ENCODE peak calls at places on chromosomes 4 and X, in nine cellular contexts. L, D, E, O, V, I, G, R and W are unnamed samples.

GRCh38 chr4:176238157-176238608 is 30.8 kb downstream of the ASB5 start:
- DNase-seq in O (no peak), I (no peak), D (no peak), E (peak; percentile 60), V (no peak), G (no peak), R (peak; percentile 7), L (no peak), W (no peak)

GRCh38 chrX:150486011-150486410 is 82.4 kb upstream of the MTM1 start:
- DNase-seq in R (peak; percentile 48), E (peak; percentile 47), G (no peak), V (peak; percentile 61), O (peak; percentile 24), I (peak; percentile 20), D (peak; percentile 58), L (peak; percentile 14), W (no peak)

GRCh38 chr4:137648531-137648930 is 116.2 kb upstream of the PCDH18 start:
- DNase-seq in O (no peak), E (no peak), D (no peak), V (no peak), L (no peak), I (no peak), R (no peak), G (no peak), W (no peak)

GRCh38 chr4:112853662-112854256 is 195.7 kb upstream of the ANK2 start:
- DNase-seq in D (peak; percentile 2), I (no peak), V (no peak), R (no peak), E (no peak), L (no peak), G (no peak), O (no peak), W (no peak)

GRCh38 chr4:184406915-184407314 is 67.4 kb downstream of the IRF2 start:
- DNase-seq in D (no peak), O (no peak), G (no peak), E (no peak), I (no peak), R (no peak), L (no peak), V (no peak), W (no peak)

GRCh38 chrX:13051529-13052172 is 7.2 kb upstream of the FAM9C start:
- DNase-seq in L (no peak), G (no peak), E (no peak), I (peak; percentile 53), D (no peak), O (no peak), V (no peak), R (no peak), W (no peak)

GRCh38 chr4:182898479-182898799 is 18.7 kb downstream of the DCTD start:
- DNase-seq in V (no peak), L (no peak), O (no peak), R (no peak), G (no peak), D (no peak), I (no peak), E (no peak), W (no peak)

GRCh38 chrX:40260123-40260751 is 162.5 kb upstream of the BCOR start:
- DNase-seq in E (peak; percentile 8), V (no peak), D (peak; percentile 61), O (no peak), G (no peak), R (no peak), L (no peak), I (no peak), W (no peak)

GRCh38 chrX:50167366-50167765 is 33.4 kb downstream of the AKAP4 start:
- DNase-seq in I (no peak), G (no peak), R (no peak), L (no peak), O (no peak), V (no peak), D (no peak), E (no peak), W (no peak)

GRCh38 chrX:105458846-105459245 is 238.4 kb upstream of the TEX13A start:
- DNase-seq in L (no peak), I (no peak), E (no peak), G (no peak), D (no peak), O (no peak), V (no peak), R (no peak), W (no peak)

GRCh38 chrX:13212191-13212651 is 107.6 kb downstream of the ATXN3L start:
- DNase-seq in O (no peak), V (no peak), D (peak; percentile 5), I (no peak), E (no peak), R (no peak), G (no peak), L (no peak), W (no peak)

GRCh38 chr4:123939621-123940020 is 543.0 kb downstream of the SPRY1 start:
- DNase-seq in V (peak; percentile 75), D (no peak), G (no peak), O (peak; percentile 13), L (no peak), E (peak; percentile 80), R (no peak), I (no peak), W (no peak)

GRCh38 chrX:56505866-56506265 is 57.6 kb upstream of the UBQLN2 start:
- DNase-seq in O (no peak), G (no peak), V (peak; percentile 6), R (no peak), E (no peak), L (no peak), I (no peak), D (no peak), W (no peak)

GRCh38 chrX:39577976-39578962 is 519.5 kb downstream of the BCOR start:
- DNase-seq in D (peak; percentile 2), R (no peak), E (no peak), I (peak; percentile 64), G (peak; percentile 58), O (no peak), L (peak; percentile 36), V (no peak), W (no peak)

GRCh38 chr4:185559913-185560281 is 24.6 kb upstream of the PDLIM3 start:
- DNase-seq in I (no peak), L (no peak), O (no peak), R (peak; percentile 61), D (no peak), G (no peak), V (peak; percentile 96), E (peak; percentile 23), W (peak; percentile 83)

GRCh38 chr4:37389967-37390580 is 145.5 kb downstream of the NWD2 start:
- DNase-seq in R (peak; percentile 50), D (peak; percentile 78), G (no peak), L (no peak), I (peak; percentile 11), E (peak; percentile 45), V (peak; percentile 67), O (peak; percentile 48), W (no peak)

GRCh38 chr4:3111461-3111860 is 37.0 kb downstream of the HTT start:
- DNase-seq in D (no peak), O (no peak), G (no peak), V (peak; percentile 7), L (no peak), E (peak; percentile 80), I (no peak), R (no peak), W (no peak)

GRCh38 chr4:180960758-180961401 is 1282.3 kb upstream of the TENM3 start:
- DNase-seq in I (no peak), O (no peak), E (no peak), D (no peak), L (no peak), R (no peak), V (peak; percentile 4), G (no peak), W (no peak)

GRCh38 chr4:38930199-38930598 is 62.6 kb downstream of the FAM114A1 start:
- DNase-seq in D (no peak), R (no peak), L (no peak), O (no peak), G (no peak), E (no peak), V (peak; percentile 22), I (no peak), W (no peak)

GRCh38 chrX:40543661-40544328 is 37.0 kb upstream of the ATP6AP2 start:
- DNase-seq in O (peak; percentile 33), D (peak; percentile 58), I (peak; percentile 33), R (peak; percentile 21), V (peak; percentile 64), G (no peak), E (peak; percentile 38), L (no peak), W (no peak)

GRCh38 chr4:8639777-8640720 is 47.5 kb downstream of the CPZ start:
- DNase-seq in L (no peak), G (no peak), O (no peak), V (peak; percentile 2), I (no peak), E (no peak), R (no peak), D (no peak), W (no peak)

GRCh38 chr4:153432971-153433752 is 33.0 kb upstream of the TMEM131L start:
- DNase-seq in V (peak; percentile 61), G (peak; percentile 70), O (peak; percentile 77), E (peak; percentile 70), I (peak; percentile 73), R (peak; percentile 35), L (peak; percentile 35), D (peak; percentile 86), W (peak; percentile 53)

GRCh38 chrX:148784859-148785655 is 284.6 kb downstream of the AFF2 start:
- DNase-seq in R (no peak), G (no peak), V (no peak), L (no peak), O (no peak), E (no peak), I (no peak), D (no peak), W (no peak)

GRCh38 chr4:46924789-46925188 is 15.7 kb upstream of the COX7B2 start:
- DNase-seq in R (no peak), E (no peak), I (no peak), V (no peak), L (no peak), O (no peak), D (no peak), G (no peak), W (no peak)

GRCh38 chr4:4854649-4855292 is 4.7 kb upstream of the MSX1 start:
- DNase-seq in O (no peak), D (no peak), G (no peak), I (no peak), V (no peak), L (no peak), R (no peak), E (no peak), W (no peak)